ENCODE peak calls at places on chromosomes 11 and 22, in five cellular contexts. One of them, this sample, is unnamed. For H3K4me1, the result is how much of the 10 kb centered on the place peaks cover.

GRCh38 chr11:251550-251949 is 14.8 kb downstream of the PSMD13 start:
- DNase-seq in spleen: no peak
- DNase-seq in neuronal stem cell: no peak
- DNase-seq in right lobe of liver: no peak
- DNase-seq in mucosa of descending colon: no peak
- DNase-seq in this sample: no peak

GRCh38 chr11:20626279-20626678 is 26.9 kb downstream of the SLC6A5 start:
- DNase-seq in spleen: no peak
- DNase-seq in neuronal stem cell: no peak
- DNase-seq in right lobe of liver: no peak
- DNase-seq in mucosa of descending colon: no peak
- DNase-seq in this sample: no peak

GRCh38 chr11:80686889-80687288 is 1246.1 kb upstream of the TENM4 start:
- DNase-seq in spleen: no peak
- DNase-seq in neuronal stem cell: no peak
- DNase-seq in right lobe of liver: no peak
- DNase-seq in mucosa of descending colon: no peak
- DNase-seq in this sample: no peak

GRCh38 chr11:44244649-44245308 is 65.2 kb downstream of the ALX4 start:
- DNase-seq in spleen: no peak
- DNase-seq in neuronal stem cell: no peak
- DNase-seq in right lobe of liver: no peak
- DNase-seq in mucosa of descending colon: no peak
- DNase-seq in this sample: no peak

GRCh38 chr11:14386895-14387480 is 28.0 kb upstream of the RRAS2 start:
- DNase-seq in spleen: no peak
- DNase-seq in neuronal stem cell: peak
- DNase-seq in right lobe of liver: no peak
- DNase-seq in mucosa of descending colon: no peak
- DNase-seq in this sample: no peak

GRCh38 chr11:95154514-95154913 is 64.9 kb downstream of the ENDOD1 start:
- DNase-seq in spleen: no peak
- DNase-seq in neuronal stem cell: peak
- DNase-seq in right lobe of liver: no peak
- DNase-seq in mucosa of descending colon: peak
- DNase-seq in this sample: no peak

GRCh38 chr22:30890689-30891442 is 77.7 kb downstream of the MORC2 start:
- DNase-seq in spleen: peak
- DNase-seq in neuronal stem cell: peak
- DNase-seq in right lobe of liver: peak
- DNase-seq in mucosa of descending colon: peak
- DNase-seq in this sample: peak

GRCh38 chr22:30416403-30416802 is 9.2 kb upstream of the MTFP1 start:
- DNase-seq in spleen: no peak
- DNase-seq in neuronal stem cell: no peak
- DNase-seq in right lobe of liver: no peak
- DNase-seq in mucosa of descending colon: no peak
- DNase-seq in this sample: no peak

GRCh38 chr22:35638408-35638807 is 9.8 kb upstream of the APOL6 start:
- DNase-seq in spleen: peak
- DNase-seq in neuronal stem cell: no peak
- DNase-seq in right lobe of liver: peak
- DNase-seq in mucosa of descending colon: peak
- DNase-seq in this sample: no peak

GRCh38 chr11:59615132-59615636 is 390 bp downstream of the OSBP start:
- DNase-seq in spleen: peak
- DNase-seq in neuronal stem cell: no peak
- DNase-seq in right lobe of liver: peak
- DNase-seq in mucosa of descending colon: peak
- DNase-seq in this sample: peak

GRCh38 chr11:118200901-118201680 is 23.7 kb downstream of the JAML start:
- DNase-seq in spleen: no peak
- DNase-seq in neuronal stem cell: no peak
- DNase-seq in right lobe of liver: no peak
- DNase-seq in mucosa of descending colon: no peak
- DNase-seq in this sample: no peak

GRCh38 chr22:36315325-36315724 is 62.4 kb downstream of the APOL1 start:
- DNase-seq in spleen: no peak
- DNase-seq in neuronal stem cell: no peak
- DNase-seq in right lobe of liver: no peak
- DNase-seq in mucosa of descending colon: no peak
- DNase-seq in this sample: no peak

GRCh38 chr11:12893787-12894672 is 115.1 kb upstream of the RASSF10 start:
- DNase-seq in spleen: no peak
- DNase-seq in neuronal stem cell: peak
- DNase-seq in right lobe of liver: peak
- DNase-seq in mucosa of descending colon: peak
- DNase-seq in this sample: peak

GRCh38 chr11:10743354-10744035 is 7.6 kb upstream of the CTR9 start:
- DNase-seq in spleen: peak
- DNase-seq in neuronal stem cell: no peak
- DNase-seq in right lobe of liver: no peak
- DNase-seq in mucosa of descending colon: peak
- DNase-seq in this sample: no peak

GRCh38 chr11:104682241-104682640 is 216.0 kb downstream of the CASP12 start:
- DNase-seq in spleen: no peak
- DNase-seq in neuronal stem cell: no peak
- DNase-seq in right lobe of liver: no peak
- DNase-seq in mucosa of descending colon: no peak
- DNase-seq in this sample: no peak

GRCh38 chr11:63847363-63847762 is 8.5 kb downstream of the MARK2 start:
- DNase-seq in spleen: no peak
- DNase-seq in neuronal stem cell: no peak
- DNase-seq in right lobe of liver: no peak
- DNase-seq in mucosa of descending colon: peak
- DNase-seq in this sample: no peak

GRCh38 chr11:68352591-68352990 is 40.2 kb downstream of the LRP5 start:
- DNase-seq in spleen: no peak
- DNase-seq in neuronal stem cell: no peak
- DNase-seq in right lobe of liver: no peak
- DNase-seq in mucosa of descending colon: no peak
- DNase-seq in this sample: no peak

GRCh38 chr11:43555811-43556210 is 124.7 kb upstream of the HSD17B12 start:
- DNase-seq in spleen: no peak
- DNase-seq in neuronal stem cell: no peak
- DNase-seq in right lobe of liver: peak
- DNase-seq in mucosa of descending colon: no peak
- DNase-seq in this sample: no peak

GRCh38 chr11:61122761-61123160 is 20.5 kb downstream of the CD5 start:
- DNase-seq in spleen: no peak
- DNase-seq in neuronal stem cell: no peak
- DNase-seq in right lobe of liver: peak
- DNase-seq in mucosa of descending colon: no peak
- DNase-seq in this sample: no peak

DNA sequence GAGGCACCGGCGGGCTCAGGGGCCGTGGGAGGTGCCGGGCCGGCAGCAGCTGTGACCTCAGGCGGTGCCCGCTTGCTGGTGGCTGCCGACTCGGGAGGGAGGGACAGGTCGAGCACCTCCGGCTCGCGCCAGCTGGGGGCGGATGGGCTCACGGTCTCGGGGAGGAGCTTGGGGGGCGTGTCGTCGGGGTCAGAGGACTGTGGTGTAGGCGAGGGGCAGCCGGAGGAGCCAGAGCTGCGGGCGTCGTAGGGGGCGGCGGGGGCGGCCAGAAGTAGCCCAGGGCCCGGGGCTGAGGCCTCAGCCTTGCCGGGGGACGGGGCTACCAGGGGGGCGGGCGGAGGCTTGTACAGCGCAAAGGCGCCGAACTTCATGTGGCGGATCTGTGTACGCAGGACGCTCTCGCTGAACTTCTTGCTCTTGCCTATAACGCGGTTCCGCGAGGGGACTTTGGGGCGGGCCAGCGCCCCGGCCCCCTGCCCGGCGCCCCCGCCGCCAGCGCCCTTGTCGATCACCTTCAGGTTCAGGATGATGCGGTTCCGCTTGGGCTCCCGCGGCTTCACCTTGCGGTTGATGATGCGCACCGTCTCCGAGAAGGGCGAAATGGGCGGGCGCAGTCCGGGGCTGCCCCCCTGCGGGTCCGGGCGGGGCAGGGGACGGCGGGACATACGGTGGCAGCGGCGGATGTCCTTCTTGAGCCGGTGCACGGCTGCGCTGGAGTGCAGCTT is 5.5 kb downstream of the CBX6 start:
- DNase-seq in spleen: peak
- DNase-seq in neuronal stem cell: no peak
- DNase-seq in right lobe of liver: peak
- DNase-seq in mucosa of descending colon: no peak
- DNase-seq in this sample: peak
- H3K4me1 ChIP-seq in spleen: half or more
- H3K4me1 ChIP-seq in neuronal stem cell: under half
- H3K4me1 ChIP-seq in right lobe of liver: under half
- H3K4me1 ChIP-seq in mucosa of descending colon: under half
- H3K4me1 ChIP-seq in this sample: under half

DNA sequence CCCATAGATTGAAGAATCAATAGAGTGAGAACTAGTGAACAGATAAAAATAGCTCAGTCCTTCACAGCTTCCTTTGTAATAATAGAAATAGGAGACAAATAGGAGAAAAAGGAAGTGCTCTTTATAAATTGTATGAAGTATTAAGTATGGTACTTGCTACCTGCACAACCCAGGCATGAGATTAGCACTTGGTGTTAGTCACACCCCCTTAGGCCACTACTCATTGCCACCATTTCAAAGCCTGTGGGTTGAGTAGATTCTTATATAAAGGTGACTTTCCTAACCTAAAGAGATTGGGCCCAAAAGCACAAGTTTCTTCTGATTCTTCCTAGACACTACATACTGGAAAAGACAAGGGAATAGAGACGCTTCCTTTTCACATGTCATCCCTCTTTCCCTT is 37.7 kb upstream of the ADORA2A start:
- DNase-seq in spleen: no peak
- DNase-seq in neuronal stem cell: no peak
- DNase-seq in right lobe of liver: no peak
- DNase-seq in mucosa of descending colon: no peak
- DNase-seq in this sample: no peak
- H3K4me1 ChIP-seq in spleen: half or more
- H3K4me1 ChIP-seq in neuronal stem cell: under half
- H3K4me1 ChIP-seq in right lobe of liver: under half
- H3K4me1 ChIP-seq in mucosa of descending colon: under half
- H3K4me1 ChIP-seq in this sample: under half

GRCh38 chr11:5621580-5621979 is 3.2 kb upstream of the TRIM34 start:
- DNase-seq in spleen: no peak
- DNase-seq in neuronal stem cell: no peak
- DNase-seq in right lobe of liver: no peak
- DNase-seq in mucosa of descending colon: no peak
- DNase-seq in this sample: no peak
- H3K4me1 ChIP-seq in spleen: under half
- H3K4me1 ChIP-seq in neuronal stem cell: under half
- H3K4me1 ChIP-seq in right lobe of liver: under half
- H3K4me1 ChIP-seq in mucosa of descending colon: under half
- H3K4me1 ChIP-seq in this sample: under half

DNA sequence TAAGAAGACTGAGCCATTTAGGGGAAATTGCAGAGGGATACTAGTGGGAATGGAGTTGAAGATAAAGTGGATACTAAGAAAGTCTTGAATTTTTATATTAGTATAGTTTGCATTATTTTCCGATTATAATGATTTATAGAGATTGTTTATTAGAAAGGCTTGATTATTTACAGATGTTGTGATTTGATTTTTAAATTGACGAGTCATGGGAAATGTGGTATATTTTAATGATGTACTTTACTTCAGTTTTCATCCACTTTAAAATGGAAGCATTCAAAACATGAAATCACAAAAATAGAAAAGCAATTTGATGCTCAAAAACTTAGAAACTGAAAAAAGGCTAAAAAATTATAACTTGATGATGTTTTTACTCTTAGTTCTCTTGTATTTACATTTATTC is 21.2 kb downstream of the USP47 start:
- DNase-seq in spleen: no peak
- DNase-seq in neuronal stem cell: no peak
- DNase-seq in right lobe of liver: no peak
- DNase-seq in mucosa of descending colon: no peak
- DNase-seq in this sample: no peak
- H3K4me1 ChIP-seq in spleen: half or more
- H3K4me1 ChIP-seq in neuronal stem cell: under half
- H3K4me1 ChIP-seq in right lobe of liver: under half
- H3K4me1 ChIP-seq in mucosa of descending colon: under half
- H3K4me1 ChIP-seq in this sample: under half

GRCh38 chr22:49683032-49683431 is 144.6 kb downstream of the BRD1 start:
- DNase-seq in spleen: no peak
- DNase-seq in neuronal stem cell: no peak
- DNase-seq in right lobe of liver: no peak
- DNase-seq in mucosa of descending colon: no peak
- DNase-seq in this sample: no peak
- H3K4me1 ChIP-seq in spleen: under half
- H3K4me1 ChIP-seq in neuronal stem cell: under half
- H3K4me1 ChIP-seq in right lobe of liver: under half
- H3K4me1 ChIP-seq in mucosa of descending colon: under half
- H3K4me1 ChIP-seq in this sample: under half

This sample was measured in upper lobe of right lung.